ENCODE peak calls at places on chromosomes 5 and 9, in five cellular contexts. One of them, this sample, is unnamed.

GRCh38 chr9:68780735-68781134 is 75.7 kb downstream of the PIP5K1B start:
- DNase-seq in immature natural killer cell: no peak
- DNase-seq in GM23248: peak
- DNase-seq in GM06990: no peak
- DNase-seq in NCI-H460: no peak
- DNase-seq in this sample: no peak

GRCh38 chr9:137045294-137046093 is 483 bp downstream of the NPDC1 start:
- DNase-seq in immature natural killer cell: no peak
- DNase-seq in GM23248: peak
- DNase-seq in GM06990: no peak
- DNase-seq in NCI-H460: no peak
- DNase-seq in this sample: no peak

GRCh38 chr5:66739923-66740322 is 143.7 kb downstream of the MAST4 start:
- DNase-seq in immature natural killer cell: no peak
- DNase-seq in GM23248: peak
- DNase-seq in GM06990: no peak
- DNase-seq in NCI-H460: no peak
- DNase-seq in this sample: no peak

GRCh38 chr5:171462136-171462927 is 42.9 kb downstream of the FGF18 start:
- DNase-seq in immature natural killer cell: no peak
- DNase-seq in GM23248: no peak
- DNase-seq in GM06990: no peak
- DNase-seq in NCI-H460: no peak
- DNase-seq in this sample: no peak

GRCh38 chr5:151164687-151165392 is 7.3 kb upstream of the ANXA6 start:
- DNase-seq in immature natural killer cell: peak
- DNase-seq in GM23248: peak
- DNase-seq in GM06990: peak
- DNase-seq in NCI-H460: peak
- DNase-seq in this sample: no peak

GRCh38 chr9:80797841-80798688 is 891.3 kb downstream of the TLE1 start:
- DNase-seq in immature natural killer cell: no peak
- DNase-seq in GM23248: no peak
- DNase-seq in GM06990: no peak
- DNase-seq in NCI-H460: no peak
- DNase-seq in this sample: no peak

GRCh38 chr5:89342106-89342876 is 459.3 kb upstream of the MEF2C start:
- DNase-seq in immature natural killer cell: no peak
- DNase-seq in GM23248: peak
- DNase-seq in GM06990: peak
- DNase-seq in NCI-H460: no peak
- DNase-seq in this sample: no peak

GRCh38 chr5:56734066-56734766 is 81.1 kb upstream of the MAP3K1 start:
- DNase-seq in immature natural killer cell: no peak
- DNase-seq in GM23248: no peak
- DNase-seq in GM06990: no peak
- DNase-seq in NCI-H460: no peak
- DNase-seq in this sample: no peak

GRCh38 chr5:132253008-132253441 is 4.5 kb upstream of the PDLIM4 start:
- DNase-seq in immature natural killer cell: no peak
- DNase-seq in GM23248: no peak
- DNase-seq in GM06990: no peak
- DNase-seq in NCI-H460: no peak
- DNase-seq in this sample: no peak

GRCh38 chr9:101727621-101728524 is 10.6 kb downstream of the GRIN3A start:
- DNase-seq in immature natural killer cell: no peak
- DNase-seq in GM23248: peak
- DNase-seq in GM06990: no peak
- DNase-seq in NCI-H460: peak
- DNase-seq in this sample: no peak

GRCh38 chr5:160543395-160543794 is 121.7 kb downstream of the PTTG1 start:
- DNase-seq in immature natural killer cell: no peak
- DNase-seq in GM23248: no peak
- DNase-seq in GM06990: no peak
- DNase-seq in NCI-H460: no peak
- DNase-seq in this sample: no peak

GRCh38 chr5:131661931-131662330 is 26.9 kb upstream of the RAPGEF6 start:
- DNase-seq in immature natural killer cell: no peak
- DNase-seq in GM23248: no peak
- DNase-seq in GM06990: no peak
- DNase-seq in NCI-H460: peak
- DNase-seq in this sample: no peak

GRCh38 chr5:131194725-131195124 is 24.0 kb downstream of the LYRM7 start:
- DNase-seq in immature natural killer cell: no peak
- DNase-seq in GM23248: no peak
- DNase-seq in GM06990: no peak
- DNase-seq in NCI-H460: no peak
- DNase-seq in this sample: no peak

GRCh38 chr5:171321447-171321846 is 12.4 kb downstream of the TLX3 start:
- DNase-seq in immature natural killer cell: no peak
- DNase-seq in GM23248: no peak
- DNase-seq in GM06990: no peak
- DNase-seq in NCI-H460: no peak
- DNase-seq in this sample: no peak

GRCh38 chr9:93911871-93912554 is 43.1 kb downstream of the BARX1 start:
- DNase-seq in immature natural killer cell: no peak
- DNase-seq in GM23248: no peak
- DNase-seq in GM06990: no peak
- DNase-seq in NCI-H460: no peak
- DNase-seq in this sample: no peak

GRCh38 chr5:106189121-106189809 is 1481.5 kb downstream of the EFNA5 start:
- DNase-seq in immature natural killer cell: no peak
- DNase-seq in GM23248: no peak
- DNase-seq in GM06990: no peak
- DNase-seq in NCI-H460: no peak
- DNase-seq in this sample: no peak

GRCh38 chr5:133873454-133873853 is 95.0 kb downstream of the C5orf15 start:
- DNase-seq in immature natural killer cell: no peak
- DNase-seq in GM23248: no peak
- DNase-seq in GM06990: no peak
- DNase-seq in NCI-H460: no peak
- DNase-seq in this sample: no peak

GRCh38 chr5:52802272-52803011 is 14.7 kb downstream of the ITGA1 start:
- DNase-seq in immature natural killer cell: no peak
- DNase-seq in GM23248: no peak
- DNase-seq in GM06990: no peak
- DNase-seq in NCI-H460: no peak
- DNase-seq in this sample: no peak

This sample was measured in thoracic aorta.